ENCODE peak calls at places on chromosomes 5 and 9, in four cellular contexts. M is GM23248; R is stimulated activated CD4-positive, alpha-beta T cell treated with anti-CD3 and anti-CD28 coated beads, Interleukin-12 subunit alpha, Interleukin-12 subunit beta, amount 100 ng/mL, for 48 hours; K is colonic mucosa. X is an unnamed sample.

GRCh38 chr5:152990771-152991170 is 499.7 kb upstream of the GRIA1 start:
- DNase-seq in M (no peak), R (no peak), K (no peak), X (no peak)

GRCh38 chr5:33275921-33276705 is 164.7 kb upstream of the TARS1 start:
- DNase-seq in M (peak; percentile 55), R (no peak), K (no peak), X (peak; percentile 25)

GRCh38 chr5:123294544-123294943 is 128.7 kb downstream of the CEP120 start:
- DNase-seq in M (no peak), R (no peak), K (no peak), X (no peak)

GRCh38 chr5:151719228-151719861 is 32.6 kb upstream of the SPARC start:
- DNase-seq in M (peak; percentile 77), R (no peak), K (peak; percentile 45), X (peak; percentile 57)

GRCh38 chr5:120848883-120849282 is 384.8 kb downstream of the PRR16 start:
- DNase-seq in M (no peak), R (no peak), K (no peak), X (no peak)

GRCh38 chr5:155128786-155129512 is 115.4 kb downstream of the KIF4B start:
- DNase-seq in M (peak; percentile 40), R (no peak), K (no peak), X (no peak)

GRCh38 chr9:36939655-36940578 is 94.2 kb downstream of the PAX5 start:
- DNase-seq in M (no peak), R (no peak), K (no peak), X (no peak)

GRCh38 chr5:32852535-32852934 is 141.4 kb downstream of the NPR3 start:
- DNase-seq in M (peak; percentile 29), R (no peak), K (no peak), X (peak; percentile 97)

GRCh38 chr9:91423785-91424402 is at the start of gene NFIL3:
- DNase-seq in M (peak; percentile 95), R (peak; percentile 48), K (peak; percentile 76), X (peak; percentile 72)

GRCh38 chr9:37163299-37163698 is 42.9 kb downstream of the ZCCHC7 start:
- DNase-seq in M (no peak), R (no peak), K (no peak), X (no peak)

GRCh38 chr5:172568308-172568923 is 72.6 kb upstream of the NEURL1B start:
- DNase-seq in M (no peak), R (no peak), K (peak; percentile 51), X (no peak)

GRCh38 chr5:78050888-78051287 is 243.6 kb downstream of the AP3B1 start:
- DNase-seq in M (peak; percentile 52), R (no peak), K (no peak), X (peak; percentile 8)

GRCh38 chr9:5714501-5715401 is 85.8 kb downstream of the RIC1 start:
- DNase-seq in M (peak; percentile 36), R (no peak), K (no peak), X (peak; percentile 45)

GRCh38 chr5:93164690-93165089 is 416.3 kb downstream of the NR2F1-AS1 start:
- DNase-seq in M (peak; percentile 93), R (no peak), K (no peak), X (peak; percentile 92)

GRCh38 chr5:11897831-11898230 is 6.4 kb downstream of the CTNND2 start:
- DNase-seq in M (no peak), R (no peak), K (no peak), X (no peak)

GRCh38 chr5:73691301-73691700 is 65.3 kb downstream of the ARHGEF28 start:
- DNase-seq in M (peak; percentile 21), R (no peak), K (no peak), X (peak; percentile 25)

GRCh38 chr9:106405871-106406435 is 457.0 kb upstream of the ZNF462 start:
- DNase-seq in M (no peak), R (no peak), K (no peak), X (no peak)

GRCh38 chr9:121566401-121567141 is 66.9 kb upstream of the GGTA1 start:
- DNase-seq in M (peak; percentile 91), R (no peak), K (no peak), X (peak; percentile 35)

GRCh38 chr5:176388003-176388340 is 426 bp downstream of the NOP16 start:
- DNase-seq in M (peak; percentile 60), R (no peak), K (no peak), X (peak; percentile 41)

GRCh38 chr5:80231693-80232092 is 24.2 kb downstream of the SERINC5 start:
- DNase-seq in M (no peak), R (no peak), K (no peak), X (no peak)

GRCh38 chr5:156871212-156871611 is 21.1 kb downstream of the PPP1R2B start:
- DNase-seq in M (no peak), R (no peak), K (no peak), X (no peak)

GRCh38 chr5:163841-164240 is 27.5 kb upstream of the LRRC14B start:
- DNase-seq in M (no peak), R (no peak), K (no peak), X (no peak)

GRCh38 chr5:180289433-180289832 is 2.5 kb downstream of the MAPK9 start:
- DNase-seq in M (peak; percentile 22), R (no peak), K (peak; percentile 60), X (no peak)

GRCh38 chr5:95664204-95664786 is 17.7 kb downstream of the RFESD start:
- DNase-seq in M (peak; percentile 67), R (no peak), K (peak; percentile 38), X (peak; percentile 50)

GRCh38 chr5:150945501-150945900 is 40.7 kb upstream of the ZNF300 start:
- DNase-seq in M (peak; percentile 16), R (no peak), K (no peak), X (peak; percentile 5)

GRCh38 chr5:55918097-55919035 is 67.2 kb downstream of the IL31RA start:
- DNase-seq in M (no peak), R (no peak), K (peak; percentile 12), X (peak; percentile 64)

GRCh38 chr5:82137205-82137604 is 140.9 kb downstream of the RPS23 start:
- DNase-seq in M (no peak), R (no peak), K (no peak), X (no peak)

GRCh38 chr9:73039253-73039915 is 86.5 kb upstream of the ALDH1A1 start:
- DNase-seq in M (peak; percentile 38), R (no peak), K (peak; percentile 28), X (peak; percentile 63)

GRCh38 chr5:1936901-1937300 is 54.2 kb upstream of the IRX4 start:
- DNase-seq in M (no peak), R (no peak), K (no peak), X (no peak)

GRCh38 chr5:74538206-74538661 is 102.3 kb downstream of the ENC1 start:
- DNase-seq in M (peak; percentile 68), R (no peak), K (peak; percentile 21), X (peak; percentile 48)

GRCh38 chr5:35741126-35741711 is 115.5 kb upstream of the IL7R start:
- DNase-seq in M (peak; percentile 73), R (no peak), K (no peak), X (peak; percentile 19)

GRCh38 chr5:37424441-37424840 is 45.3 kb downstream of the WDR70 start:
- DNase-seq in M (no peak), R (no peak), K (no peak), X (no peak)

GRCh38 chr5:9715891-9716335 is 85.8 kb upstream of the TAS2R1 start:
- DNase-seq in M (peak; percentile 75), R (no peak), K (no peak), X (peak; percentile 6)

GRCh38 chr5:135559342-135559741 is 19.4 kb downstream of the CXCL14 start:
- DNase-seq in M (no peak), R (no peak), K (no peak), X (peak; percentile 29)

GRCh38 chr5:115209279-115209678 is 39.6 kb upstream of the TRIM36 start:
- DNase-seq in M (no peak), R (peak; percentile 39), K (no peak), X (no peak)

GRCh38 chr5:122187426-122187825 is 58.1 kb downstream of the ZNF474 start:
- DNase-seq in M (no peak), R (no peak), K (peak; percentile 68), X (no peak)

GRCh38 chr5:32426440-32427151 is 17.9 kb downstream of the ZFR start:
- DNase-seq in M (no peak), R (no peak), K (no peak), X (peak; percentile 7)

GRCh38 chr5:80206282-80206681 is 49.6 kb downstream of the SERINC5 start:
- DNase-seq in M (peak; percentile 89), R (no peak), K (no peak), X (no peak)

GRCh38 chr5:64722588-64722987 is 32.3 kb downstream of the SHISAL2B start:
- DNase-seq in M (no peak), R (no peak), K (no peak), X (no peak)